ENCODE peak calls at places on chromosomes 13 and 19, in five cellular contexts. One of them, this sample, is unnamed.

GRCh38 chr19:1445185-1445931 is 4.6 kb upstream of the APC2 start:
- DNase-seq in H9: peak; percentile 75
- DNase-seq in neuronal stem cell: peak; percentile 80
- DNase-seq in trophoblast cell: peak; percentile 80
- DNase-seq in H1: no peak
- DNase-seq in this sample: peak; percentile 67

GRCh38 chr13:104779311-104779710 is 1713.1 kb upstream of the SLC10A2 start:
- DNase-seq in neuronal stem cell: peak; percentile 4
- DNase-seq in H1: peak; percentile 27
- DNase-seq in H9: peak; percentile 50
- DNase-seq in trophoblast cell: no peak
- DNase-seq in this sample: peak; percentile 28

GRCh38 chr19:47790398-47790814 is 11.9 kb downstream of the SELENOW start:
- DNase-seq in neuronal stem cell: peak; percentile 80
- DNase-seq in H1: peak; percentile 94
- DNase-seq in trophoblast cell: peak; percentile 79
- DNase-seq in H9: peak; percentile 98
- DNase-seq in this sample: peak; percentile 75

GRCh38 chr13:84430015-84430414 is 547.7 kb upstream of the SLITRK1 start:
- DNase-seq in H1: no peak
- DNase-seq in neuronal stem cell: no peak
- DNase-seq in H9: no peak
- DNase-seq in trophoblast cell: peak; percentile 33
- DNase-seq in this sample: no peak

GRCh38 chr19:4990306-4990705 is 21.4 kb downstream of the KDM4B start:
- DNase-seq in H1: no peak
- DNase-seq in trophoblast cell: peak; percentile 92
- DNase-seq in H9: no peak
- DNase-seq in neuronal stem cell: no peak
- DNase-seq in this sample: no peak

GRCh38 chr13:20378721-20379120 is 146.6 kb upstream of the GJB6 start:
- DNase-seq in H1: no peak
- DNase-seq in trophoblast cell: no peak
- DNase-seq in neuronal stem cell: no peak
- DNase-seq in H9: no peak
- DNase-seq in this sample: no peak

GRCh38 chr19:11505504-11506100 is at the start of gene ZNF653:
- DNase-seq in H1: peak; percentile 79
- DNase-seq in H9: peak; percentile 95
- DNase-seq in trophoblast cell: peak; percentile 99
- DNase-seq in neuronal stem cell: peak; percentile 97
- DNase-seq in this sample: peak; percentile 95

GRCh38 chr13:110319774-110320509 is 12.9 kb downstream of the COL4A2 start:
- DNase-seq in neuronal stem cell: no peak
- DNase-seq in H1: no peak
- DNase-seq in trophoblast cell: peak; percentile 61
- DNase-seq in H9: peak; percentile 25
- DNase-seq in this sample: peak; percentile 86

GRCh38 chr13:43786766-43787517 is at the start of gene ENOX1:
- DNase-seq in H9: peak; percentile 65
- DNase-seq in trophoblast cell: peak; percentile 58
- DNase-seq in H1: no peak
- DNase-seq in neuronal stem cell: peak; percentile 64
- DNase-seq in this sample: peak; percentile 88

GRCh38 chr19:13090511-13091231 is 12.0 kb downstream of the LYL1 start:
- DNase-seq in H9: no peak
- DNase-seq in neuronal stem cell: no peak
- DNase-seq in H1: no peak
- DNase-seq in trophoblast cell: no peak
- DNase-seq in this sample: no peak

GRCh38 chr19:15280915-15281683 is 48.9 kb upstream of the EPHX3 start:
- DNase-seq in trophoblast cell: peak; percentile 99
- DNase-seq in H1: no peak
- DNase-seq in H9: no peak
- DNase-seq in neuronal stem cell: peak; percentile 81
- DNase-seq in this sample: peak; percentile 88

GRCh38 chr13:95160112-95160906 is 140.9 kb downstream of the ABCC4 start:
- DNase-seq in H9: no peak
- DNase-seq in H1: no peak
- DNase-seq in trophoblast cell: peak; percentile 59
- DNase-seq in neuronal stem cell: no peak
- DNase-seq in this sample: peak; percentile 81

GRCh38 chr19:45079063-45079910 is at the start of gene GEMIN7:
- DNase-seq in H9: peak; percentile 89
- DNase-seq in neuronal stem cell: peak; percentile 78
- DNase-seq in trophoblast cell: peak; percentile 77
- DNase-seq in H1: no peak
- DNase-seq in this sample: peak; percentile 78

GRCh38 chr19:47680858-47681332 is 32.3 kb upstream of the EHD2 start:
- DNase-seq in trophoblast cell: no peak
- DNase-seq in H9: no peak
- DNase-seq in neuronal stem cell: no peak
- DNase-seq in H1: no peak
- DNase-seq in this sample: no peak

GRCh38 chr13:24709186-24709913 is 29.1 kb downstream of the ATP12A start:
- DNase-seq in H1: no peak
- DNase-seq in H9: no peak
- DNase-seq in neuronal stem cell: no peak
- DNase-seq in trophoblast cell: no peak
- DNase-seq in this sample: no peak

GRCh38 chr19:35084078-35084762 is 31.4 kb upstream of the FXYD3 start:
- DNase-seq in neuronal stem cell: no peak
- DNase-seq in trophoblast cell: no peak
- DNase-seq in H9: no peak
- DNase-seq in H1: no peak
- DNase-seq in this sample: no peak

GRCh38 chr13:84139561-84140158 is 257.4 kb upstream of the SLITRK1 start:
- DNase-seq in H1: no peak
- DNase-seq in trophoblast cell: no peak
- DNase-seq in H9: no peak
- DNase-seq in neuronal stem cell: no peak
- DNase-seq in this sample: no peak

GRCh38 chr13:71814806-71815205 is 52.2 kb downstream of the DACH1 start:
- DNase-seq in H1: no peak
- DNase-seq in trophoblast cell: no peak
- DNase-seq in neuronal stem cell: no peak
- DNase-seq in H9: no peak
- DNase-seq in this sample: no peak

GRCh38 chr13:95195146-95195545 is 106.1 kb downstream of the ABCC4 start:
- DNase-seq in H9: no peak
- DNase-seq in trophoblast cell: no peak
- DNase-seq in H1: no peak
- DNase-seq in neuronal stem cell: no peak
- DNase-seq in this sample: no peak

GRCh38 chr13:33283195-33283910 is 2.2 kb downstream of the STARD13 start:
- DNase-seq in trophoblast cell: peak; percentile 95
- DNase-seq in H1: no peak
- DNase-seq in H9: no peak
- DNase-seq in neuronal stem cell: no peak
- DNase-seq in this sample: no peak
- H3K4me1 ChIP-seq in trophoblast cell: peaks cover 4% of the 10 kb centered on the region
- H3K4me1 ChIP-seq in H1: peaks cover 3% of the 10 kb centered on the region
- H3K4me1 ChIP-seq in H9: no peaks in the 10 kb centered on the region
- H3K4me1 ChIP-seq in neuronal stem cell: peaks cover 2% of the 10 kb centered on the region
- H3K4me1 ChIP-seq in this sample: peaks cover 3% of the 10 kb centered on the region

GRCh38 chr13:113970810-113971470 is 2.9 kb downstream of the C13orf46 start:
- DNase-seq in neuronal stem cell: no peak
- DNase-seq in H9: no peak
- DNase-seq in trophoblast cell: no peak
- DNase-seq in H1: no peak
- DNase-seq in this sample: no peak
- H2BK12ac ChIP-seq in neuronal stem cell: no peak overlapping the region
- H2BK12ac ChIP-seq in H9: no peak overlapping the region
- H2BK12ac ChIP-seq in trophoblast cell: no peak overlapping the region
- H2BK12ac ChIP-seq in H1: no peak overlapping the region
- H2BK12ac ChIP-seq in this sample: no peak overlapping the region

GRCh38 chr19:53545271-53546065 is 7.5 kb downstream of the ZNF331 start:
- DNase-seq in H1: no peak
- DNase-seq in H9: no peak
- DNase-seq in neuronal stem cell: no peak
- DNase-seq in trophoblast cell: peak; percentile 98
- DNase-seq in this sample: peak; percentile 47

GRCh38 chr19:53549354-53549753 is 11.4 kb downstream of the ZNF331 start:
- DNase-seq in H9: no peak
- DNase-seq in H1: no peak
- DNase-seq in neuronal stem cell: no peak
- DNase-seq in trophoblast cell: peak; percentile 73
- DNase-seq in this sample: peak; percentile 66

GRCh38 chr19:53541971-53542370 is 4.0 kb downstream of the ZNF331 start:
- DNase-seq in neuronal stem cell: no peak
- DNase-seq in H1: no peak
- DNase-seq in trophoblast cell: peak; percentile 83
- DNase-seq in H9: no peak
- DNase-seq in this sample: no peak

GRCh38 chr19:53552001-53552721 is 14.2 kb downstream of the ZNF331 start:
- DNase-seq in H1: no peak
- DNase-seq in neuronal stem cell: no peak
- DNase-seq in H9: no peak
- DNase-seq in trophoblast cell: no peak
- DNase-seq in this sample: no peak

DNA sequence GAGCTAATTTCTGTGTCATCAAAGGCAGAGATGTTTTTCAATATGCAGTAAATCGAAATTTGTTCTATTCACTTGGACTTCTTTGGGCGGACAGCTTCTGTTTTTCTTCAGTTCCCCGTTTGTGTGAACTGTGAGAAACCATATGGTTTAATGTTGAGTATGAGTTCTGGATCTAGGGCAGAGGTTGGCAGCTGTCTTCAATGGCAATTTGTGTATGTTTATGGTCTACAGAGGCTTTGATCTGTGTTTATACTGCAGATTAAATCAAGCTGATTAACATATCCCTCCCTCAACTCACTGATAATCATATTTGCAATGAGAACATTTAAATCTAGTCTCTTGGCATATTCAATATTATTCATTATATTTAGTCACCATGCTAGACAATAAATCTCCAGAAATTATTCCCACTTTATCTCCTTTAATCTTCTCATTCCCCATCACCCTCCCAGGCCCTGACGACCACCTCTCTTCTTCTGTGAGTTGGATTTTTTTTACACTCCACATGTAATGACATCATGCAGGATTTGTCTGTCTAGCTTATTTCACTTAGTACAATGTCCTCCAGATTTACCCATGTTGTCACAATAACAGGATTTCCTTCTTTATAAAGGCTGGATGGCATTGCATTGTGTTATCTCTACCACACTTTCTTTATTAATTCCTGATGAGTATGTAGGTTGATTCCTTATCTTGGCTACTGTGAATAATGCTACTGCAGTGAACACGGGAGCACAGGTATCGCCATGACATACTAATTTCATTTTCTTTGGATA is 9.0 kb downstream of the ZNF331 start:
- DNase-seq in H1: no peak
- DNase-seq in H9: no peak
- DNase-seq in trophoblast cell: no peak
- DNase-seq in neuronal stem cell: no peak
- DNase-seq in this sample: no peak
- H3K4me1 ChIP-seq in H1: no peaks in the 10 kb centered on the region
- H3K4me1 ChIP-seq in H9: peaks cover 6% of the 10 kb centered on the region
- H3K4me1 ChIP-seq in trophoblast cell: peaks cover 7% of the 10 kb centered on the region
- H3K4me1 ChIP-seq in neuronal stem cell: no peaks in the 10 kb centered on the region
- H3K4me1 ChIP-seq in this sample: no peaks in the 10 kb centered on the region

GRCh38 chr19:6768236-6768785 is 1.1 kb upstream of the SH2D3A start:
- DNase-seq in neuronal stem cell: no peak
- DNase-seq in H9: no peak
- DNase-seq in H1: no peak
- DNase-seq in trophoblast cell: no peak
- DNase-seq in this sample: no peak
- H2BK12ac ChIP-seq in neuronal stem cell: no peak overlapping the region
- H2BK12ac ChIP-seq in H9: no peak overlapping the region
- H2BK12ac ChIP-seq in H1: no peak overlapping the region
- H2BK12ac ChIP-seq in trophoblast cell: no peak overlapping the region
- H2BK12ac ChIP-seq in this sample: no peak overlapping the region

DNA sequence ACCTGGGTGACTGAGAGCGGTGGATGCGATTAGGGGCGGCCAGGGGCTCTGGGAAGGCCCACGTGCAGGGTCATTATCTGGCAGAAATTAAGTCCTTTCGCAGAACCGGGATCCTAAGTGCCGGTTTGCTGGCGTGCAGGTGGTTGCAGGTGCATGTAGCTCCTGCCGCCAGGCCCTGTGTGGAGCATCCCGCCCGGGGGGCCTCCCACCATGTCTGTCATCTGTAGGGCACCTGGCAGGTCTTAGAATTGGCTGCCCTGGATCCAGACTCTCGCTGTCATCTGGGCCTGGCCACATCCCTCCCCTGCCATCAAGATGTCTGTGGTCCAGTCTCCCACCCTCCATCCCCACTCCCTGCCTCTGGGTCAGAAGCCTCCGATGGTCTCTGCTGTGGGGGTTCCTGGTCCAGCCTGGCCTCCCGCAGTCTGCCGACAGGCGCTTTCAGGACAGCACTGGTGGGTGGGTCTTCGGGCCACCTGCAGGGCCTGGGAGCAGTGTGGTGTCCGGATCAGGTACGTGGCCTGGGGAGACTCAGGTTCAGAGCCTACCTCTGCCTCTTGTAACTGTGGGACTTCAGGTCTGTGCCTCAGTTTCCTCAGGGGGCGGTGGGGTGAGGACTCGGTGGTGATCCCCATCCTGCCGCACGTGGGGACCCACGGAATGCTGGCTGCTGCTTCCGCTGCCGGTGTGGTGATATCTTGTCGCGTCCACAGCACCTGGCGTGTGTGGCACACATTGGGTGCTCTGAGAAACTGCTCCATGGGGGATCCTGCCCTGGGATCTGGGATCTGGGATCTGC is 5.4 kb downstream of the GNA11 start:
- DNase-seq in H1: no peak
- DNase-seq in neuronal stem cell: no peak
- DNase-seq in H9: no peak
- DNase-seq in trophoblast cell: no peak
- DNase-seq in this sample: no peak
- H3K4me1 ChIP-seq in H1: peaks cover 18% of the 10 kb centered on the region
- H3K4me1 ChIP-seq in neuronal stem cell: peaks cover 13% of the 10 kb centered on the region
- H3K4me1 ChIP-seq in H9: no peaks in the 10 kb centered on the region
- H3K4me1 ChIP-seq in trophoblast cell: peaks cover 15% of the 10 kb centered on the region
- H3K4me1 ChIP-seq in this sample: peaks cover 64% of the 10 kb centered on the region

GRCh38 chr13:39149896-39150295 is 111.6 kb downstream of the NHLRC3 start:
- DNase-seq in trophoblast cell: no peak
- DNase-seq in H9: no peak
- DNase-seq in neuronal stem cell: no peak
- DNase-seq in H1: no peak
- DNase-seq in this sample: no peak
- H2BK12ac ChIP-seq in trophoblast cell: no peak overlapping the region
- H2BK12ac ChIP-seq in H9: no peak overlapping the region
- H2BK12ac ChIP-seq in neuronal stem cell: no peak overlapping the region
- H2BK12ac ChIP-seq in H1: no peak overlapping the region
- H2BK12ac ChIP-seq in this sample: no peak overlapping the region

GRCh38 chr19:53881482-53882390 is at the start of gene PRKCG:
- DNase-seq in trophoblast cell: peak; percentile 31
- DNase-seq in H9: peak; percentile 77
- DNase-seq in neuronal stem cell: peak; percentile 78
- DNase-seq in H1: no peak
- DNase-seq in this sample: peak; percentile 67

GRCh38 chr19:53877361-53877766 is 4.6 kb upstream of the PRKCG start:
- DNase-seq in H9: no peak
- DNase-seq in H1: no peak
- DNase-seq in trophoblast cell: peak; percentile 83
- DNase-seq in neuronal stem cell: no peak
- DNase-seq in this sample: peak; percentile 73

GRCh38 chr19:53880716-53881481 is 1.1 kb upstream of the PRKCG start:
- DNase-seq in H9: peak; percentile 70
- DNase-seq in neuronal stem cell: no peak
- DNase-seq in H1: no peak
- DNase-seq in trophoblast cell: no peak
- DNase-seq in this sample: peak; percentile 46

GRCh38 chr19:53878786-53879144 is 3.2 kb upstream of the PRKCG start:
- DNase-seq in H9: no peak
- DNase-seq in trophoblast cell: peak; percentile 65
- DNase-seq in neuronal stem cell: no peak
- DNase-seq in H1: no peak
- DNase-seq in this sample: peak; percentile 85

GRCh38 chr19:53879145-53880037 is 2.6 kb upstream of the PRKCG start:
- DNase-seq in trophoblast cell: peak; percentile 83
- DNase-seq in neuronal stem cell: peak; percentile 98
- DNase-seq in H1: peak; percentile 92
- DNase-seq in H9: peak; percentile 99
- DNase-seq in this sample: peak; percentile 92
- H3K4me1 ChIP-seq in trophoblast cell: peaks cover 14% of the 10 kb centered on the region
- H3K4me1 ChIP-seq in neuronal stem cell: peaks cover 24% of the 10 kb centered on the region
- H3K4me1 ChIP-seq in H1: peaks cover 25% of the 10 kb centered on the region
- H3K4me1 ChIP-seq in H9: no peaks in the 10 kb centered on the region
- H3K4me1 ChIP-seq in this sample: peaks cover 14% of the 10 kb centered on the region

This sample was measured in mesenchymal stem cell.